ENCODE peak calls at places on chromosomes 2 and 18, in ten cellular contexts. One of them, this sample, is unnamed.

GRCh38 chr2:127074936-127075335 is 32.0 kb downstream of the BIN1 start:
- DNase-seq in K562: no peak
- DNase-seq in sigmoid colon: no peak
- DNase-seq in esophagus muscularis mucosa: no peak
- DNase-seq in GM12878: no peak
- DNase-seq in breast epithelium: no peak
- DNase-seq in upper lobe of left lung: no peak
- DNase-seq in transverse colon: no peak
- DNase-seq in stomach: no peak
- DNase-seq in suprapubic skin: no peak
- DNase-seq in this sample: no peak

GRCh38 chr2:113981404-113982134 is 91.7 kb downstream of the ACTR3 start:
- DNase-seq in K562: no peak
- DNase-seq in sigmoid colon: no peak
- DNase-seq in esophagus muscularis mucosa: no peak
- DNase-seq in GM12878: no peak
- DNase-seq in breast epithelium: no peak
- DNase-seq in upper lobe of left lung: no peak
- DNase-seq in transverse colon: no peak
- DNase-seq in stomach: no peak
- DNase-seq in suprapubic skin: no peak
- DNase-seq in this sample: no peak

GRCh38 chr18:61535401-61535800 is 202.2 kb downstream of the CDH20 start:
- DNase-seq in K562: no peak
- DNase-seq in sigmoid colon: no peak
- DNase-seq in esophagus muscularis mucosa: no peak
- DNase-seq in GM12878: no peak
- DNase-seq in breast epithelium: no peak
- DNase-seq in upper lobe of left lung: no peak
- DNase-seq in transverse colon: no peak
- DNase-seq in stomach: no peak
- DNase-seq in suprapubic skin: no peak
- DNase-seq in this sample: no peak

GRCh38 chr2:47784349-47784851 is 1.5 kb downstream of the MSH6 start:
- DNase-seq in K562: no peak
- DNase-seq in sigmoid colon: no peak
- DNase-seq in esophagus muscularis mucosa: no peak
- DNase-seq in GM12878: no peak
- DNase-seq in breast epithelium: no peak
- DNase-seq in upper lobe of left lung: peak; percentile 36
- DNase-seq in transverse colon: peak; percentile 19
- DNase-seq in stomach: no peak
- DNase-seq in suprapubic skin: no peak
- DNase-seq in this sample: no peak

GRCh38 chr2:236661762-236662110 is 92.1 kb downstream of the ACKR3 start:
- DNase-seq in K562: no peak
- DNase-seq in sigmoid colon: no peak
- DNase-seq in esophagus muscularis mucosa: peak; percentile 89
- DNase-seq in GM12878: no peak
- DNase-seq in breast epithelium: no peak
- DNase-seq in upper lobe of left lung: no peak
- DNase-seq in transverse colon: no peak
- DNase-seq in stomach: no peak
- DNase-seq in suprapubic skin: peak; percentile 52
- DNase-seq in this sample: no peak

GRCh38 chr2:3608373-3609278 is 13.7 kb downstream of the COLEC11 start:
- DNase-seq in K562: no peak
- DNase-seq in sigmoid colon: peak; percentile 58
- DNase-seq in esophagus muscularis mucosa: no peak
- DNase-seq in GM12878: no peak
- DNase-seq in breast epithelium: no peak
- DNase-seq in upper lobe of left lung: peak; percentile 35
- DNase-seq in transverse colon: no peak
- DNase-seq in stomach: peak; percentile 19
- DNase-seq in suprapubic skin: no peak
- DNase-seq in this sample: peak; percentile 52

GRCh38 chr2:170076189-170076588 is 101.8 kb upstream of the MYO3B start:
- DNase-seq in K562: no peak
- DNase-seq in sigmoid colon: no peak
- DNase-seq in esophagus muscularis mucosa: no peak
- DNase-seq in GM12878: no peak
- DNase-seq in breast epithelium: no peak
- DNase-seq in upper lobe of left lung: no peak
- DNase-seq in transverse colon: no peak
- DNase-seq in stomach: no peak
- DNase-seq in suprapubic skin: no peak
- DNase-seq in this sample: no peak

GRCh38 chr2:164028764-164029534 is 293.1 kb upstream of the FIGN start:
- DNase-seq in K562: no peak
- DNase-seq in sigmoid colon: no peak
- DNase-seq in esophagus muscularis mucosa: no peak
- DNase-seq in GM12878: no peak
- DNase-seq in breast epithelium: no peak
- DNase-seq in upper lobe of left lung: no peak
- DNase-seq in transverse colon: no peak
- DNase-seq in stomach: no peak
- DNase-seq in suprapubic skin: no peak
- DNase-seq in this sample: no peak

GRCh38 chr2:120305296-120305695 is 40.6 kb upstream of the INHBB start:
- DNase-seq in K562: peak; percentile 46
- DNase-seq in sigmoid colon: no peak
- DNase-seq in esophagus muscularis mucosa: no peak
- DNase-seq in GM12878: no peak
- DNase-seq in breast epithelium: no peak
- DNase-seq in upper lobe of left lung: no peak
- DNase-seq in transverse colon: no peak
- DNase-seq in stomach: peak; percentile 5
- DNase-seq in suprapubic skin: no peak
- DNase-seq in this sample: no peak

GRCh38 chr2:237290249-237290648 is 123.7 kb downstream of the COL6A3 start:
- DNase-seq in K562: no peak
- DNase-seq in sigmoid colon: peak; percentile 98
- DNase-seq in esophagus muscularis mucosa: peak; percentile 95
- DNase-seq in GM12878: no peak
- DNase-seq in breast epithelium: no peak
- DNase-seq in upper lobe of left lung: peak; percentile 50
- DNase-seq in transverse colon: peak; percentile 67
- DNase-seq in stomach: no peak
- DNase-seq in suprapubic skin: peak; percentile 92
- DNase-seq in this sample: peak; percentile 94

GRCh38 chr2:55498582-55498981 is 20.9 kb upstream of the CFAP36 start:
- DNase-seq in K562: no peak
- DNase-seq in sigmoid colon: no peak
- DNase-seq in esophagus muscularis mucosa: no peak
- DNase-seq in GM12878: no peak
- DNase-seq in breast epithelium: no peak
- DNase-seq in upper lobe of left lung: no peak
- DNase-seq in transverse colon: no peak
- DNase-seq in stomach: no peak
- DNase-seq in suprapubic skin: no peak
- DNase-seq in this sample: no peak

GRCh38 chr2:218430721-218431120 is 11.8 kb downstream of the VIL1 start:
- DNase-seq in K562: no peak
- DNase-seq in sigmoid colon: peak; percentile 28
- DNase-seq in esophagus muscularis mucosa: no peak
- DNase-seq in GM12878: no peak
- DNase-seq in breast epithelium: no peak
- DNase-seq in upper lobe of left lung: no peak
- DNase-seq in transverse colon: no peak
- DNase-seq in stomach: no peak
- DNase-seq in suprapubic skin: no peak
- DNase-seq in this sample: no peak

GRCh38 chr18:49048361-49048760 is 97.6 kb upstream of the SMAD7 start:
- DNase-seq in K562: no peak
- DNase-seq in sigmoid colon: no peak
- DNase-seq in esophagus muscularis mucosa: no peak
- DNase-seq in GM12878: no peak
- DNase-seq in breast epithelium: no peak
- DNase-seq in upper lobe of left lung: no peak
- DNase-seq in transverse colon: no peak
- DNase-seq in stomach: no peak
- DNase-seq in suprapubic skin: no peak
- DNase-seq in this sample: no peak

GRCh38 chr2:187575081-187576067 is 21.1 kb upstream of the TFPI start:
- DNase-seq in K562: no peak
- DNase-seq in sigmoid colon: no peak
- DNase-seq in esophagus muscularis mucosa: no peak
- DNase-seq in GM12878: no peak
- DNase-seq in breast epithelium: no peak
- DNase-seq in upper lobe of left lung: no peak
- DNase-seq in transverse colon: no peak
- DNase-seq in stomach: no peak
- DNase-seq in suprapubic skin: no peak
- DNase-seq in this sample: no peak

GRCh38 chr2:24477229-24477628 is 13.8 kb upstream of the NCOA1 start:
- DNase-seq in K562: peak; percentile 27
- DNase-seq in sigmoid colon: no peak
- DNase-seq in esophagus muscularis mucosa: no peak
- DNase-seq in GM12878: no peak
- DNase-seq in breast epithelium: no peak
- DNase-seq in upper lobe of left lung: no peak
- DNase-seq in transverse colon: no peak
- DNase-seq in stomach: no peak
- DNase-seq in suprapubic skin: no peak
- DNase-seq in this sample: no peak

GRCh38 chr2:128300621-128301020 is 18.0 kb downstream of the HS6ST1 start:
- DNase-seq in K562: no peak
- DNase-seq in sigmoid colon: no peak
- DNase-seq in esophagus muscularis mucosa: no peak
- DNase-seq in GM12878: no peak
- DNase-seq in breast epithelium: no peak
- DNase-seq in upper lobe of left lung: no peak
- DNase-seq in transverse colon: no peak
- DNase-seq in stomach: no peak
- DNase-seq in suprapubic skin: no peak
- DNase-seq in this sample: no peak

GRCh38 chr2:71597749-71598148 is 144.4 kb downstream of the DYSF start:
- DNase-seq in K562: no peak
- DNase-seq in sigmoid colon: no peak
- DNase-seq in esophagus muscularis mucosa: no peak
- DNase-seq in GM12878: no peak
- DNase-seq in breast epithelium: no peak
- DNase-seq in upper lobe of left lung: no peak
- DNase-seq in transverse colon: no peak
- DNase-seq in stomach: no peak
- DNase-seq in suprapubic skin: no peak
- DNase-seq in this sample: no peak

GRCh38 chr18:57107141-57107832 is 39.6 kb upstream of the BOD1L2 start:
- DNase-seq in K562: peak; percentile 25
- DNase-seq in sigmoid colon: no peak
- DNase-seq in esophagus muscularis mucosa: no peak
- DNase-seq in GM12878: no peak
- DNase-seq in breast epithelium: no peak
- DNase-seq in upper lobe of left lung: no peak
- DNase-seq in transverse colon: no peak
- DNase-seq in stomach: no peak
- DNase-seq in suprapubic skin: no peak
- DNase-seq in this sample: no peak

GRCh38 chr2:211248841-211249240 is 692.4 kb downstream of the CPS1 start:
- DNase-seq in K562: no peak
- DNase-seq in sigmoid colon: no peak
- DNase-seq in esophagus muscularis mucosa: no peak
- DNase-seq in GM12878: no peak
- DNase-seq in breast epithelium: no peak
- DNase-seq in upper lobe of left lung: no peak
- DNase-seq in transverse colon: no peak
- DNase-seq in stomach: no peak
- DNase-seq in suprapubic skin: no peak
- DNase-seq in this sample: no peak

GRCh38 chr2:109410021-109410815 is 203.5 kb downstream of the SEPTIN10 start:
- DNase-seq in K562: no peak
- DNase-seq in sigmoid colon: no peak
- DNase-seq in esophagus muscularis mucosa: no peak
- DNase-seq in GM12878: no peak
- DNase-seq in breast epithelium: no peak
- DNase-seq in upper lobe of left lung: no peak
- DNase-seq in transverse colon: no peak
- DNase-seq in stomach: no peak
- DNase-seq in suprapubic skin: no peak
- DNase-seq in this sample: no peak

GRCh38 chr2:227513113-227513512 is 41.2 kb downstream of the AGFG1 start:
- DNase-seq in K562: no peak
- DNase-seq in sigmoid colon: no peak
- DNase-seq in esophagus muscularis mucosa: no peak
- DNase-seq in GM12878: no peak
- DNase-seq in breast epithelium: no peak
- DNase-seq in upper lobe of left lung: no peak
- DNase-seq in transverse colon: no peak
- DNase-seq in stomach: no peak
- DNase-seq in suprapubic skin: no peak
- DNase-seq in this sample: no peak

GRCh38 chr2:199850718-199851498 is at the start of gene FTCDNL1:
- DNase-seq in K562: peak; percentile 59
- DNase-seq in sigmoid colon: peak; percentile 79
- DNase-seq in esophagus muscularis mucosa: no peak
- DNase-seq in GM12878: peak; percentile 16
- DNase-seq in breast epithelium: peak; percentile 62
- DNase-seq in upper lobe of left lung: peak; percentile 95
- DNase-seq in transverse colon: peak; percentile 81
- DNase-seq in stomach: peak; percentile 71
- DNase-seq in suprapubic skin: peak; percentile 78
- DNase-seq in this sample: no peak
- TF ChIP-seq POLR2A in K562: peak; percentile 56
- TF ChIP-seq POLR2A in sigmoid colon: no peak
- TF ChIP-seq POLR2A in esophagus muscularis mucosa: no peak
- TF ChIP-seq POLR2A in GM12878: peak; percentile 68
- TF ChIP-seq POLR2A in breast epithelium: no peak
- TF ChIP-seq POLR2A in upper lobe of left lung: no peak
- TF ChIP-seq POLR2A in transverse colon: no peak
- TF ChIP-seq POLR2A in stomach: no peak
- TF ChIP-seq POLR2A in suprapubic skin: peak; percentile 47
- TF ChIP-seq POLR2A in this sample: no peak

GRCh38 chr2:25877431-25878360 is 591 bp downstream of the ASXL2 start:
- DNase-seq in K562: peak; percentile 55
- DNase-seq in sigmoid colon: peak; percentile 74
- DNase-seq in esophagus muscularis mucosa: no peak
- DNase-seq in GM12878: peak; percentile 40
- DNase-seq in breast epithelium: no peak
- DNase-seq in upper lobe of left lung: peak; percentile 88
- DNase-seq in transverse colon: peak; percentile 58
- DNase-seq in stomach: peak; percentile 49
- DNase-seq in suprapubic skin: peak; percentile 68
- DNase-seq in this sample: no peak
- TF ChIP-seq POLR2AphosphoS5 in K562: no peak
- TF ChIP-seq POLR2AphosphoS5 in sigmoid colon: no peak
- TF ChIP-seq POLR2AphosphoS5 in esophagus muscularis mucosa: peak; percentile 28
- TF ChIP-seq POLR2AphosphoS5 in GM12878: peak; percentile 47
- TF ChIP-seq POLR2AphosphoS5 in breast epithelium: no peak
- TF ChIP-seq POLR2AphosphoS5 in upper lobe of left lung: no peak
- TF ChIP-seq POLR2AphosphoS5 in transverse colon: no peak
- TF ChIP-seq POLR2AphosphoS5 in stomach: peak; percentile 3
- TF ChIP-seq POLR2AphosphoS5 in suprapubic skin: no peak
- TF ChIP-seq POLR2AphosphoS5 in this sample: no peak

GRCh38 chr2:207352978-207353377 is 176.8 kb upstream of the CREB1 start:
- DNase-seq in K562: no peak
- DNase-seq in sigmoid colon: no peak
- DNase-seq in esophagus muscularis mucosa: no peak
- DNase-seq in GM12878: no peak
- DNase-seq in breast epithelium: no peak
- DNase-seq in upper lobe of left lung: no peak
- DNase-seq in transverse colon: no peak
- DNase-seq in stomach: no peak
- DNase-seq in suprapubic skin: no peak
- DNase-seq in this sample: no peak
- H3K27ac ChIP-seq in K562: no peak overlapping the region
- H3K27ac ChIP-seq in sigmoid colon: no peak overlapping the region
- H3K27ac ChIP-seq in esophagus muscularis mucosa: peak overlapping the region; percentile 56
- H3K27ac ChIP-seq in GM12878: no peak overlapping the region
- H3K27ac ChIP-seq in breast epithelium: no peak overlapping the region
- H3K27ac ChIP-seq in upper lobe of left lung: no peak overlapping the region
- H3K27ac ChIP-seq in transverse colon: no peak overlapping the region
- H3K27ac ChIP-seq in stomach: no peak overlapping the region
- H3K27ac ChIP-seq in suprapubic skin: no peak overlapping the region
- H3K27ac ChIP-seq in this sample: no peak overlapping the region

GRCh38 chr18:8611916-8612576 is 2.8 kb downstream of the RAB12 start:
- DNase-seq in K562: no peak
- DNase-seq in sigmoid colon: no peak
- DNase-seq in esophagus muscularis mucosa: no peak
- DNase-seq in GM12878: no peak
- DNase-seq in breast epithelium: no peak
- DNase-seq in upper lobe of left lung: no peak
- DNase-seq in transverse colon: no peak
- DNase-seq in stomach: no peak
- DNase-seq in suprapubic skin: no peak
- DNase-seq in this sample: no peak
- TF ChIP-seq POLR2A in K562: no peak
- TF ChIP-seq POLR2A in sigmoid colon: no peak
- TF ChIP-seq POLR2A in esophagus muscularis mucosa: no peak
- TF ChIP-seq POLR2A in GM12878: peak; percentile 59
- TF ChIP-seq POLR2A in breast epithelium: no peak
- TF ChIP-seq POLR2A in upper lobe of left lung: no peak
- TF ChIP-seq POLR2A in transverse colon: no peak
- TF ChIP-seq POLR2A in stomach: no peak
- TF ChIP-seq POLR2A in suprapubic skin: no peak
- TF ChIP-seq POLR2A in this sample: no peak